ENCODE peak calls at places on chromosomes 12 and 14, in six cellular contexts. E, G, I, Q, M and W are unnamed samples.

GRCh38 chr12:32826807-32827412 is 69.7 kb downstream of the PKP2 start:
- DNase-seq in G (no peak), I (no peak), Q (no peak), M (no peak), E (no peak), W (no peak)

GRCh38 chr12:75812341-75813018 is 219.1 kb downstream of the PHLDA1 start:
- DNase-seq in M (no peak), G (no peak), Q (no peak), I (no peak), E (no peak), W (no peak)

GRCh38 chr14:77603654-77604270 is 12.7 kb downstream of the SPTLC2 start:
- DNase-seq in G (no peak), E (no peak), Q (no peak), I (no peak), M (no peak), W (no peak)

GRCh38 chr12:105289114-105289904 is 41.2 kb upstream of the C12orf75 start:
- DNase-seq in E (no peak), M (no peak), G (no peak), I (no peak), Q (no peak), W (no peak)

GRCh38 chr14:23061995-23062394 is 4.7 kb upstream of the CDH24 start:
- DNase-seq in M (peak; percentile 74), I (peak; percentile 78), Q (no peak), E (peak; percentile 51), G (no peak), W (peak; percentile 93)

GRCh38 chr12:28023156-28023887 is 50.8 kb upstream of the PTHLH start:
- DNase-seq in Q (no peak), E (no peak), G (no peak), M (no peak), I (no peak), W (no peak)

GRCh38 chr12:98838282-98838681 is 193.2 kb downstream of the APAF1 start:
- DNase-seq in G (no peak), M (no peak), Q (no peak), E (peak; percentile 63), I (no peak), W (no peak)

GRCh38 chr14:38420045-38420444 is 164.2 kb upstream of the CLEC14A start:
- DNase-seq in G (no peak), I (no peak), M (no peak), Q (no peak), E (no peak), W (no peak)

GRCh38 chr12:3646561-3647241 is 106.2 kb downstream of the CRACR2A start:
- DNase-seq in I (no peak), G (no peak), M (no peak), Q (no peak), E (peak; percentile 79), W (no peak)

GRCh38 chr14:100032749-100033148 is 32.5 kb upstream of the EVL start:
- DNase-seq in E (no peak), Q (no peak), M (no peak), I (no peak), G (no peak), W (no peak)

GRCh38 chr14:92726135-92726932 is 22.1 kb downstream of the LGMN start:
- DNase-seq in G (peak; percentile 41), Q (no peak), E (peak; percentile 28), M (peak; percentile 92), I (no peak), W (peak; percentile 85)

GRCh38 chr12:26113194-26113654 is 11.6 kb downstream of the BHLHE41 start:
- DNase-seq in M (no peak), E (peak; percentile 84), I (no peak), G (no peak), Q (peak; percentile 75), W (peak; percentile 40)

GRCh38 chr14:100709252-100709955 is 17.3 kb upstream of the DLK1 start:
- DNase-seq in E (no peak), G (peak; percentile 16), M (no peak), I (peak; percentile 67), Q (no peak), W (no peak)

GRCh38 chr12:118183711-118184110 is 47.8 kb downstream of the PEBP1 start:
- DNase-seq in I (no peak), Q (no peak), E (no peak), G (no peak), M (no peak), W (no peak)

GRCh38 chr12:111308473-111308872 is 60.4 kb downstream of the PHETA1 start:
- DNase-seq in M (no peak), G (no peak), E (no peak), Q (no peak), I (no peak), W (no peak)

GRCh38 chr14:96081767-96082400 is 42.7 kb downstream of the C14orf132 start:
- DNase-seq in M (peak; percentile 72), Q (no peak), E (no peak), I (peak; percentile 35), G (no peak), W (no peak)

GRCh38 chr14:90087433-90087832 is 25.6 kb downstream of the KCNK13 start:
- DNase-seq in M (peak; percentile 83), Q (no peak), I (no peak), G (no peak), E (no peak), W (peak; percentile 75)

GRCh38 chr12:67558775-67559174 is 89.8 kb upstream of the DYRK2 start:
- DNase-seq in Q (no peak), I (no peak), M (no peak), G (no peak), E (no peak), W (no peak)